ENCODE peak calls at places on chromosomes 4 and X, in five cellular contexts. One of them, this sample, is unnamed.

GRCh38 chrX:137052641-137053235 is 18.9 kb upstream of the GPR101 start:
- DNase-seq in A549: no peak
- DNase-seq in transverse colon: no peak
- DNase-seq in AG04450: no peak
- DNase-seq in psoas muscle: no peak
- DNase-seq in this sample: no peak

GRCh38 chr4:141132689-141133145 is 552 bp downstream of the RNF150 start:
- DNase-seq in transverse colon: peak
- DNase-seq in A549: no peak
- DNase-seq in psoas muscle: no peak
- DNase-seq in AG04450: no peak
- DNase-seq in this sample: no peak

GRCh38 chrX:132612990-132613564 is 124.2 kb upstream of the MBNL3 start:
- DNase-seq in psoas muscle: peak
- DNase-seq in transverse colon: peak
- DNase-seq in AG04450: no peak
- DNase-seq in A549: peak
- DNase-seq in this sample: no peak

GRCh38 chr4:83890231-83890630 is 354.3 kb downstream of the GPAT3 start:
- DNase-seq in psoas muscle: no peak
- DNase-seq in AG04450: no peak
- DNase-seq in transverse colon: no peak
- DNase-seq in A549: peak
- DNase-seq in this sample: no peak

GRCh38 chrX:427812-428725 is 41.4 kb upstream of the PPP2R3B start:
- DNase-seq in psoas muscle: peak
- DNase-seq in transverse colon: no peak
- DNase-seq in A549: peak
- DNase-seq in AG04450: no peak
- DNase-seq in this sample: no peak

GRCh38 chr4:123555500-123556273 is 159.1 kb downstream of the SPRY1 start:
- DNase-seq in AG04450: peak
- DNase-seq in A549: peak
- DNase-seq in psoas muscle: peak
- DNase-seq in transverse colon: peak
- DNase-seq in this sample: peak

GRCh38 chr4:73718375-73719373 is 21.7 kb upstream of the CXCL8 start:
- DNase-seq in AG04450: no peak
- DNase-seq in transverse colon: no peak
- DNase-seq in A549: no peak
- DNase-seq in psoas muscle: no peak
- DNase-seq in this sample: no peak

GRCh38 chrX:115630204-115630603 is 69.2 kb downstream of the PLS3 start:
- DNase-seq in psoas muscle: no peak
- DNase-seq in AG04450: no peak
- DNase-seq in transverse colon: no peak
- DNase-seq in A549: no peak
- DNase-seq in this sample: no peak

GRCh38 chr4:84531689-84532088 is 32.6 kb upstream of the NKX6-1 start:
- DNase-seq in AG04450: no peak
- DNase-seq in transverse colon: no peak
- DNase-seq in A549: peak
- DNase-seq in psoas muscle: no peak
- DNase-seq in this sample: no peak

GRCh38 chr4:119626420-119626819 is 2.2 kb downstream of the PDE5A start:
- DNase-seq in transverse colon: no peak
- DNase-seq in AG04450: no peak
- DNase-seq in psoas muscle: no peak
- DNase-seq in A549: no peak
- DNase-seq in this sample: no peak

GRCh38 chrX:154546354-154547244 is at the start of gene G6PD:
- DNase-seq in transverse colon: peak
- DNase-seq in psoas muscle: no peak
- DNase-seq in A549: peak
- DNase-seq in AG04450: no peak
- DNase-seq in this sample: no peak

GRCh38 chr4:48483006-48483776 is at the start of gene SLC10A4:
- DNase-seq in A549: peak
- DNase-seq in AG04450: no peak
- DNase-seq in psoas muscle: no peak
- DNase-seq in transverse colon: no peak
- DNase-seq in this sample: no peak

GRCh38 chr4:144507309-144508101 is 138.5 kb upstream of the HHIP start:
- DNase-seq in AG04450: no peak
- DNase-seq in transverse colon: no peak
- DNase-seq in A549: no peak
- DNase-seq in psoas muscle: no peak
- DNase-seq in this sample: no peak

GRCh38 chr4:2694691-2695090 is 61.4 kb downstream of the TNIP2 start:
- DNase-seq in transverse colon: no peak
- DNase-seq in psoas muscle: no peak
- DNase-seq in A549: no peak
- DNase-seq in AG04450: no peak
- DNase-seq in this sample: no peak

GRCh38 chrX:101659601-101660063 is at the start of gene ARMCX2:
- DNase-seq in AG04450: peak
- DNase-seq in transverse colon: peak
- DNase-seq in psoas muscle: no peak
- DNase-seq in A549: no peak
- DNase-seq in this sample: no peak

GRCh38 chrX:31223817-31224216 is 152.0 kb upstream of the FTHL17 start:
- DNase-seq in AG04450: no peak
- DNase-seq in A549: no peak
- DNase-seq in psoas muscle: no peak
- DNase-seq in transverse colon: no peak
- DNase-seq in this sample: no peak

GRCh38 chr4:16125571-16126445 is 42.0 kb upstream of the PROM1 start:
- DNase-seq in psoas muscle: no peak
- DNase-seq in A549: no peak
- DNase-seq in transverse colon: no peak
- DNase-seq in AG04450: no peak
- DNase-seq in this sample: no peak
- TF ChIP-seq CTCF in psoas muscle: no peak
- TF ChIP-seq CTCF in A549: no peak
- TF ChIP-seq CTCF in transverse colon: no peak
- TF ChIP-seq CTCF in AG04450: no peak
- TF ChIP-seq CTCF in this sample: no peak

GRCh38 chr4:8819421-8820177 is 52.0 kb downstream of the HMX1 start:
- DNase-seq in AG04450: no peak
- DNase-seq in A549: no peak
- DNase-seq in transverse colon: peak
- DNase-seq in psoas muscle: no peak
- DNase-seq in this sample: no peak

GRCh38 chr4:8818063-8818881 is 53.4 kb downstream of the HMX1 start:
- DNase-seq in psoas muscle: peak
- DNase-seq in transverse colon: peak
- DNase-seq in AG04450: no peak
- DNase-seq in A549: no peak
- DNase-seq in this sample: no peak

GRCh38 chr4:8820178-8821102 is 51.2 kb downstream of the HMX1 start:
- DNase-seq in transverse colon: peak
- DNase-seq in psoas muscle: no peak
- DNase-seq in AG04450: no peak
- DNase-seq in A549: no peak
- DNase-seq in this sample: no peak

GRCh38 chr4:8817813-8818062 is 53.9 kb downstream of the HMX1 start:
- DNase-seq in psoas muscle: peak
- DNase-seq in AG04450: no peak
- DNase-seq in A549: no peak
- DNase-seq in transverse colon: no peak
- DNase-seq in this sample: no peak

DNA sequence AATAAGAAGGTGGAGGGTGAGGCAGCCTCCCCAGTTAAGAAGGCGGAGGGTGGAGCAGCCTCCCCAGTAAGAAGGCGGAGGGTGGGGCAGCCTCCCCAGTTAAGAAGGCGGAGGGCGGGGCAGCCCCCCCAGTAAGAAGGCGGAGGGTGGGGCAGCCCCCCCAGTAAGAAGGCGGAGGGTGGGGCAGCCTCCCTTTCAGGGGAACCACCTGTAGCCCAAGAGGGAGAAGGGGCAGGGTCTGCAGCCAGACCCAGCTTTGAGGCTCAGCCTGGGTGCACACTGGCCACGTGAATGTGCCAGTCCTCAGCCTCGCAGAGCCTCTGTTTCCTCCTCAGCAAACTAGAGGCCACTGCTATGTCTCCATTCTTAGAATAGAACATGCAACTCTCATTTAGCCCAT is 52.6 kb downstream of the HMX1 start:
- DNase-seq in transverse colon: no peak
- DNase-seq in psoas muscle: peak
- DNase-seq in AG04450: no peak
- DNase-seq in A549: no peak
- DNase-seq in this sample: no peak
- H3K4me3 ChIP-seq in transverse colon: no peak
- H3K4me3 ChIP-seq in psoas muscle: no peak
- H3K4me3 ChIP-seq in AG04450: no peak
- H3K4me3 ChIP-seq in A549: no peak
- H3K4me3 ChIP-seq in this sample: no peak

GRCh38 chrX:151359931-151360871 is 36.8 kb upstream of the VMA21 start:
- DNase-seq in AG04450: no peak
- DNase-seq in A549: no peak
- DNase-seq in psoas muscle: peak
- DNase-seq in transverse colon: no peak
- DNase-seq in this sample: no peak
- TF ChIP-seq CTCF in AG04450: peak
- TF ChIP-seq CTCF in A549: peak
- TF ChIP-seq CTCF in psoas muscle: peak
- TF ChIP-seq CTCF in transverse colon: peak
- TF ChIP-seq CTCF in this sample: peak

GRCh38 chr4:189117426-189117825 is 823.2 kb upstream of the FRG1 start:
- DNase-seq in psoas muscle: no peak
- DNase-seq in transverse colon: no peak
- DNase-seq in A549: no peak
- DNase-seq in AG04450: no peak
- DNase-seq in this sample: no peak
- H3K4me3 ChIP-seq in psoas muscle: no peak
- H3K4me3 ChIP-seq in transverse colon: no peak
- H3K4me3 ChIP-seq in A549: no peak
- H3K4me3 ChIP-seq in AG04450: no peak
- H3K4me3 ChIP-seq in this sample: no peak

GRCh38 chr4:137823007-137823406 is 290.7 kb upstream of the PCDH18 start:
- DNase-seq in AG04450: no peak
- DNase-seq in A549: no peak
- DNase-seq in transverse colon: no peak
- DNase-seq in psoas muscle: no peak
- DNase-seq in this sample: no peak

GRCh38 chr4:137825505-137825904 is 293.2 kb upstream of the PCDH18 start:
- DNase-seq in AG04450: no peak
- DNase-seq in A549: no peak
- DNase-seq in transverse colon: no peak
- DNase-seq in psoas muscle: no peak
- DNase-seq in this sample: no peak

DNA sequence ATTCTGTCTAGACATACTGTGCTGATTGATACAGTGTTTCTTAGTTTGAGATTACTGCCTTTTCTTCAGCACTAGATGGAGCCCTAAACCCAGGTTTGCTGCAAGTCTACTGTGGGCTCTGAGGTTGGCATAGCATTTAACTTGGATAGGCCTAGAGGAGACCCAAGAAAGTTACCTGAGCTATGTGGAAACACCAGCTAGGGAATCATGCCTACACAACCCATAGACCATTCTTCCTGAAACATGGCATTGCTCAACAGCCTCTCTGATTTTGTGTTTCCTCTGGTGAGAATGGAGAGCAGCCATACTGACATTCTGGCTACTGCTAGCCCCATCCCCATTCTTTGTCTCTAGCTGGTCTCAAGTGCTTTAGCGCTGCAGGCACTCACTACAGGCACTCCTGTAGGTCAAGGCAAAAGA is 287.7 kb upstream of the PCDH18 start:
- DNase-seq in AG04450: peak
- DNase-seq in psoas muscle: no peak
- DNase-seq in transverse colon: no peak
- DNase-seq in A549: peak
- DNase-seq in this sample: no peak
- TF ChIP-seq CTCF in AG04450: peak
- TF ChIP-seq CTCF in psoas muscle: peak
- TF ChIP-seq CTCF in transverse colon: peak
- TF ChIP-seq CTCF in A549: peak
- TF ChIP-seq CTCF in this sample: peak

DNA sequence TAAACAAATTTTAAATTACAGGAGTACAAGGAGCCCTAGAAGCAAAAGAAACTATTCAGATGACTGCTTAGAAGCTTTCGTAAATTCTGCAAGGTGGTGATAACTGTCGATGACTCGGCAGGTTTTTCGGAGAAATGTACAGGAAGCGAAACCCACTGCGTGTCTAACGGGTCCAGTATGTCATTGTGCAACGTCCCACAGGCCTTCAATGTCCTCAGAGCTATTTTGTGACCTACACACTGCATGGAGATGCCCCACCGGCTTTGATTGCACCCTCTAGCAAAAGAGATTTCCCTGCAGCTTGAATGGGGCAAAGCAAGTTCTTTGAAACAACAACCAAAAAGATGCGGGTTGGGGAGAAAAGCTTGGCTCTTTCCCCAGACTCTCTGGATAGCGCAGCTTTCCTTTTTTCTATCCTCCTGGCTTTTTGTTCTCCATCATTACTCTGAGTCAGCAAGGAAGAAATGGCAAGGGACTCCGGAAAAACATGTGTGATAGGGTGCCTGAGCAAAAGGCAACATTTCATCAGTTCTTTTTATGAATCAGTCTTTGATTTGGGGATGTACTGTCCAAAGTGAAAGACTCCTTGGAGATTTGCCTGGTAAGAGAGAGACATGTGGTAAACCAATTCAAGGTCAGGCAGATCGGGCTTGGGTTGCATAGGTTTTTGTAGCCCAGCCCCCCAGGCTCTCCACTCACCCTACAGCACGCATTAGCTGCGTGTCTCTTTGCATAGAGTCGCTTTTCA is 112.0 kb upstream of the TBL1X start:
- DNase-seq in transverse colon: peak
- DNase-seq in AG04450: no peak
- DNase-seq in A549: peak
- DNase-seq in psoas muscle: no peak
- DNase-seq in this sample: no peak
- H3K4me3 ChIP-seq in transverse colon: no peak
- H3K4me3 ChIP-seq in AG04450: peak
- H3K4me3 ChIP-seq in A549: no peak
- H3K4me3 ChIP-seq in psoas muscle: no peak
- H3K4me3 ChIP-seq in this sample: no peak